ENCODE peak calls at places on chromosome 21, in ten cellular contexts. T is activated T-cell treated with anti-CD3 and anti-CD28 coated beads for 1 hour, Q is NCI-H1417, V is NCI-H460, Y is lower lobe of right lung, E is Right ventricle myocardium superior, M is astrocyte, R is coronary artery, U is nephron progenitor cell, F is activated gamma-delta T cell treated with Interleukin-2 at 50 U/mL for 16 hours. I is an unnamed sample.

GRCh38 chr21:40835179-40835694 is 11.7 kb downstream of the DSCAM start:
- DNase-seq in V (no peak), F (no peak), M (no peak), E (no peak), U (no peak), T (no peak), Q (no peak), R (no peak), Y (no peak), I (no peak)

GRCh38 chr21:20661221-20661620 is 337.0 kb upstream of the NCAM2 start:
- DNase-seq in M (no peak), F (no peak), R (no peak), Y (no peak), Q (peak), U (no peak), T (no peak), E (no peak), V (no peak), I (no peak)

GRCh38 chr21:26405735-26406361 is 167.2 kb downstream of the CYYR1 start:
- DNase-seq in R (no peak), E (no peak), V (peak), Y (no peak), U (peak), T (no peak), Q (no peak), M (peak), F (no peak), I (no peak)

GRCh38 chr21:42624095-42624830 is 29.2 kb upstream of the PDE9A start:
- DNase-seq in F (no peak), E (no peak), V (no peak), Q (no peak), Y (no peak), U (no peak), R (no peak), M (no peak), T (no peak), I (no peak)

GRCh38 chr21:33403786-33404571 is 766 bp downstream of the IFNGR2 start:
- DNase-seq in Q (peak), U (peak), Y (peak), R (peak), F (peak), V (peak), E (peak), M (peak), T (no peak), I (peak)

GRCh38 chr21:20882462-20883415 is 115.5 kb upstream of the NCAM2 start:
- DNase-seq in U (peak), Q (peak), R (no peak), E (peak), T (no peak), M (no peak), Y (no peak), V (peak), F (no peak), I (peak)

GRCh38 chr21:37257967-37258877 is 8.9 kb downstream of the VPS26C start:
- DNase-seq in E (peak), T (peak), R (no peak), F (peak), Y (peak), V (peak), M (peak), U (peak), Q (peak), I (no peak)

GRCh38 chr21:35943752-35944151 is 116.6 kb downstream of the SETD4 start:
- DNase-seq in Y (no peak), E (no peak), F (no peak), R (no peak), T (no peak), M (no peak), U (no peak), V (no peak), Q (peak), I (no peak)

GRCh38 chr21:36338975-36339374 is 19.0 kb downstream of the MORC3 start:
- DNase-seq in F (no peak), U (no peak), E (no peak), Q (no peak), Y (no peak), R (no peak), M (no peak), T (no peak), V (no peak), I (no peak)

GRCh38 chr21:43361493-43362296 is 65.2 kb downstream of the SIK1 start:
- DNase-seq in V (no peak), F (peak), Y (no peak), U (no peak), M (no peak), Q (no peak), E (peak), R (no peak), T (peak), I (no peak)

GRCh38 chr21:42452401-42453018 is 43.5 kb downstream of the RSPH1 start:
- DNase-seq in F (no peak), V (no peak), Y (no peak), U (no peak), R (no peak), Q (no peak), T (no peak), M (no peak), E (no peak), I (no peak)

GRCh38 chr21:34811368-34811767 is 142.6 kb downstream of the CLIC6 start:
- DNase-seq in E (no peak), V (no peak), Q (no peak), F (no peak), Y (no peak), R (no peak), M (no peak), T (no peak), U (no peak), I (no peak)

GRCh38 chr21:17427157-17427556 is 85.7 kb upstream of the CXADR start:
- DNase-seq in Y (no peak), V (no peak), R (no peak), F (no peak), E (no peak), M (no peak), Q (no peak), T (no peak), U (no peak), I (peak)

GRCh38 chr21:41071410-41071809 is 96.5 kb upstream of the BACE2 start:
- DNase-seq in M (no peak), Y (no peak), U (peak), T (no peak), E (no peak), V (no peak), Q (no peak), R (no peak), F (no peak), I (peak)

GRCh38 chr21:41836166-41837015 is 42.8 kb downstream of the PRDM15 start:
- DNase-seq in U (no peak), Y (no peak), T (no peak), R (no peak), V (no peak), M (no peak), Q (no peak), F (no peak), E (peak), I (no peak)

GRCh38 chr21:31879251-31879650 is 6.4 kb downstream of the HUNK start:
- DNase-seq in U (no peak), R (no peak), F (no peak), M (no peak), V (no peak), E (no peak), Q (no peak), Y (no peak), T (no peak), I (no peak)

GRCh38 chr21:44904141-44904923 is 16.4 kb downstream of the ITGB2 start:
- DNase-seq in T (no peak), F (no peak), M (no peak), Y (no peak), E (peak), U (no peak), Q (no peak), V (no peak), R (no peak), I (no peak)

GRCh38 chr21:14545906-14546480 is at the start of gene SAMSN1:
- DNase-seq in E (no peak), Q (no peak), R (no peak), F (peak), M (no peak), T (peak), V (no peak), U (no peak), Y (peak), I (no peak)

GRCh38 chr21:46480466-46480865 is 21.8 kb downstream of the DIP2A start:
- DNase-seq in U (no peak), F (no peak), E (no peak), T (no peak), Q (no peak), V (no peak), Y (no peak), M (no peak), R (no peak), I (no peak)

GRCh38 chr21:41953249-41953830 is 478 bp downstream of the C2CD2 start:
- DNase-seq in E (peak), Q (no peak), V (no peak), R (no peak), M (no peak), Y (no peak), U (peak), T (no peak), F (no peak), I (no peak)

I was measured in SK-MEL-5.